ENCODE peak calls at places on chromosomes 12 and 14, in six cellular contexts. O is fibroblast of pulmonary artery, N is glutamatergic neuron, F is tibial artery, X is ascending aorta, W is bronchial epithelial cell. L is an unnamed sample.

GRCh38 chr12:57845478-57846284 is 848 bp downstream of the CTDSP2 start:
- DNase-seq in O (peak; percentile 34), N (peak; percentile 79), F (peak; percentile 68), X (peak; percentile 36), W (no peak), L (no peak)

GRCh38 chr12:47808574-47809380 is 10.9 kb downstream of the HDAC7 start:
- DNase-seq in O (no peak), N (no peak), F (no peak), X (no peak), W (peak; percentile 61), L (no peak)

GRCh38 chr12:8913702-8914032 is 642 bp upstream of the PHC1 start:
- DNase-seq in O (no peak), N (no peak), F (no peak), X (no peak), W (no peak), L (no peak)

GRCh38 chr12:53695148-53696138 is 19.6 kb upstream of the ATP5MC2 start:
- DNase-seq in O (peak; percentile 69), N (peak; percentile 74), F (no peak), X (no peak), W (peak; percentile 81), L (no peak)

GRCh38 chr14:49634547-49635334 is at the start of gene DNAAF2:
- DNase-seq in O (peak; percentile 76), N (peak; percentile 64), F (peak; percentile 60), X (peak; percentile 14), W (peak; percentile 60), L (no peak)

GRCh38 chr14:23572841-23573240 is 5.2 kb upstream of the AP1G2 start:
- DNase-seq in O (no peak), N (no peak), F (no peak), X (no peak), W (no peak), L (no peak)

GRCh38 chr12:69309461-69309860 is 38.7 kb upstream of the LYZ start:
- DNase-seq in O (no peak), N (no peak), F (no peak), X (no peak), W (no peak), L (no peak)

GRCh38 chr12:131387281-131388163 is 323.4 kb upstream of the SFSWAP start:
- DNase-seq in O (no peak), N (no peak), F (no peak), X (no peak), W (no peak), L (no peak)

GRCh38 chr12:94615284-94616216 is 34.8 kb downstream of the TMCC3 start:
- DNase-seq in O (peak; percentile 49), N (no peak), F (no peak), X (no peak), W (peak; percentile 93), L (no peak)

GRCh38 chr14:28975084-28975483 is 208.5 kb downstream of the FOXG1 start:
- DNase-seq in O (no peak), N (no peak), F (no peak), X (no peak), W (no peak), L (no peak)

GRCh38 chr12:6936642-6937480 is 6.8 kb upstream of the RNU7-1 start:
- DNase-seq in O (no peak), N (no peak), F (no peak), X (no peak), W (no peak), L (no peak)

GRCh38 chr14:104240426-104241157 is 102.2 kb downstream of the KIF26A start:
- DNase-seq in O (no peak), N (no peak), F (peak; percentile 14), X (no peak), W (no peak), L (no peak)

GRCh38 chr14:96085369-96085768 is 46.2 kb downstream of the C14orf132 start:
- DNase-seq in O (no peak), N (peak; percentile 10), F (no peak), X (no peak), W (peak; percentile 63), L (no peak)

GRCh38 chr12:12788131-12788530 is 2.7 kb downstream of the APOLD1 start:
- DNase-seq in O (no peak), N (no peak), F (no peak), X (no peak), W (no peak), L (no peak)

GRCh38 chr12:47316609-47317049 is 236.9 kb upstream of the AMIGO2 start:
- DNase-seq in O (peak; percentile 64), N (no peak), F (no peak), X (no peak), W (no peak), L (no peak)

GRCh38 chr12:131947482-131948027 is 2.2 kb upstream of the EP400 start:
- DNase-seq in O (no peak), N (no peak), F (no peak), X (no peak), W (no peak), L (no peak)

GRCh38 chr12:85182699-85183098 is 97.3 kb upstream of the ALX1 start:
- DNase-seq in O (no peak), N (no peak), F (no peak), X (no peak), W (no peak), L (no peak)

GRCh38 chr12:66699738-66700482 is 21.0 kb upstream of the GRIP1 start:
- DNase-seq in O (no peak), N (no peak), F (no peak), X (no peak), W (no peak), L (no peak)

GRCh38 chr14:26255213-26255612 is 342.6 kb downstream of the NOVA1 start:
- DNase-seq in O (peak; percentile 71), N (no peak), F (no peak), X (no peak), W (peak; percentile 61), L (peak; percentile 7)

GRCh38 chr14:71290960-71291466 is 383.8 kb downstream of the PCNX1 start:
- DNase-seq in O (peak; percentile 81), N (no peak), F (no peak), X (no peak), W (peak; percentile 99), L (no peak)

GRCh38 chr12:47838286-47838931 is 18.7 kb upstream of the HDAC7 start:
- DNase-seq in O (peak; percentile 57), N (peak; percentile 33), F (no peak), X (no peak), W (no peak), L (no peak)

GRCh38 chr12:12582895-12583303 is 20.2 kb upstream of the DUSP16 start:
- DNase-seq in O (peak; percentile 49), N (no peak), F (no peak), X (no peak), W (peak; percentile 90), L (no peak)

GRCh38 chr12:96225003-96225855 is 31.1 kb downstream of the ELK3 start:
- DNase-seq in O (peak; percentile 82), N (no peak), F (no peak), X (no peak), W (no peak), L (no peak)

GRCh38 chr14:92549853-92550244 is 36.3 kb downstream of the RIN3 start:
- DNase-seq in O (peak; percentile 52), N (peak; percentile 35), F (peak; percentile 63), X (no peak), W (no peak), L (no peak)

GRCh38 chr12:108950991-108951739 is 69.7 kb downstream of the SVOP start:
- DNase-seq in O (peak; percentile 71), N (peak; percentile 73), F (peak; percentile 69), X (no peak), W (peak; percentile 70), L (peak; percentile 24)

GRCh38 chr14:98234208-98234607 is 1037.8 kb downstream of the BCL11B start:
- DNase-seq in O (no peak), N (no peak), F (no peak), X (no peak), W (peak; percentile 94), L (no peak)

GRCh38 chr12:32615441-32615840 is 63.7 kb upstream of the DNM1L start:
- DNase-seq in O (no peak), N (no peak), F (no peak), X (no peak), W (no peak), L (no peak)

GRCh38 chr14:20760950-20761349 is 7.3 kb upstream of the EDDM3B start:
- DNase-seq in O (no peak), N (no peak), F (no peak), X (no peak), W (peak; percentile 53), L (no peak)

GRCh38 chr14:52917732-52918131 is 33.1 kb downstream of the FERMT2 start:
- DNase-seq in O (peak; percentile 41), N (no peak), F (no peak), X (no peak), W (no peak), L (no peak)

GRCh38 chr12:53425515-53426150 is 2.0 kb downstream of the AMHR2 start:
- DNase-seq in O (no peak), N (no peak), F (no peak), X (no peak), W (no peak), L (no peak)

GRCh38 chr12:69066420-69067373 is 133.7 kb upstream of the CPM start:
- DNase-seq in O (no peak), N (no peak), F (no peak), X (no peak), W (no peak), L (no peak)

GRCh38 chr12:18140969-18141368 is 51.0 kb upstream of the RERGL start:
- DNase-seq in O (no peak), N (no peak), F (no peak), X (no peak), W (no peak), L (no peak)

GRCh38 chr12:18139254-18139653 is 49.3 kb upstream of the RERGL start:
- DNase-seq in O (no peak), N (no peak), F (no peak), X (no peak), W (no peak), L (no peak)

GRCh38 chr12:18135509-18135908 is 45.5 kb upstream of the RERGL start:
- DNase-seq in O (peak; percentile 43), N (no peak), F (no peak), X (no peak), W (peak; percentile 7), L (no peak)

GRCh38 chr12:18141583-18141982 is 51.6 kb upstream of the RERGL start:
- DNase-seq in O (peak; percentile 64), N (no peak), F (no peak), X (no peak), W (peak; percentile 94), L (no peak)

GRCh38 chr12:18139989-18140596 is 50.1 kb upstream of the RERGL start:
- DNase-seq in O (peak; percentile 71), N (no peak), F (no peak), X (no peak), W (peak; percentile 58), L (no peak)
- TF ChIP-seq CTCF in O (peak; percentile 56), N (peak; percentile 78), F (peak; percentile 66), X (peak; percentile 35), W (peak; percentile 32), L (peak; percentile 72)

GRCh38 chr12:51891843-51892242 is 3.9 kb downstream of the ANKRD33 start:
- DNase-seq in O (peak; percentile 53), N (no peak), F (no peak), X (no peak), W (no peak), L (no peak)
- TF ChIP-seq CTCF in O (peak; percentile 43), N (peak; percentile 58), F (peak; percentile 19), X (no peak), W (no peak), L (peak; percentile 28)

GRCh38 chr14:75176142-75176820 is at the start of gene TMED10:
- DNase-seq in O (peak; percentile 92), N (peak; percentile 92), F (peak; percentile 87), X (peak; percentile 55), W (no peak), L (peak; percentile 57)
- TF ChIP-seq CTCF in O (no peak), N (no peak), F (no peak), X (no peak), W (no peak), L (no peak)

GRCh38 chr12:949337-950099 is at the start of gene RAD52:
- DNase-seq in O (peak; percentile 99), N (peak; percentile 99), F (peak; percentile 96), X (peak; percentile 88), W (peak; percentile 93), L (peak; percentile 35)
- TF ChIP-seq CTCF in O (peak; percentile 83), N (peak; percentile 95), F (peak; percentile 96), X (peak; percentile 97), W (peak; percentile 90), L (peak; percentile 88)

L was measured in D721Med.